ENCODE peak calls at places on chromosomes 16 and 17, in seven cellular contexts. X is neural progenitor cell, U is ascending aorta, W is body of pancreas, Z is aorta, Y is cardiac muscle cell, F is HCT116. T is an unnamed sample.
A peak's percentile ranks its signal among the peaks of the same experiment; 100 is the strongest.

GRCh38 chr17:7241783-7242716 is at the start of gene GABARAP:
- DNase-seq in F (peak; percentile 83), X (peak; percentile 96), W (peak; percentile 96), U (peak; percentile 68), Y (peak; percentile 95), Z (peak; percentile 98), T (peak; percentile 97)

GRCh38 chr17:49021095-49021767 is 24.0 kb downstream of the IGF2BP1 start:
- DNase-seq in U (no peak), Z (no peak), X (no peak), W (no peak), Y (no peak), F (no peak), T (no peak)

GRCh38 chr17:66925811-66926500 is 38.6 kb upstream of the CACNG4 start:
- DNase-seq in F (no peak), Z (no peak), U (no peak), X (peak; percentile 56), Y (no peak), W (no peak), T (no peak)

GRCh38 chr16:86952769-86953168 is 364.4 kb downstream of the C16orf95 start:
- DNase-seq in U (no peak), W (no peak), Y (no peak), Z (peak; percentile 16), F (no peak), X (no peak), T (no peak)

GRCh38 chr16:83318390-83318789 is 489.4 kb upstream of the HSBP1 start:
- DNase-seq in X (no peak), Z (no peak), U (no peak), F (no peak), W (no peak), Y (no peak), T (no peak)

GRCh38 chr16:47140686-47141085 is 3.1 kb downstream of the NETO2 start:
- DNase-seq in Y (no peak), X (no peak), F (no peak), W (no peak), Z (no peak), U (no peak), T (no peak)

GRCh38 chr17:39929657-39930407 is 2.3 kb downstream of the LRRC3C start:
- DNase-seq in Z (no peak), F (no peak), Y (no peak), U (no peak), W (no peak), X (no peak), T (no peak)

GRCh38 chr17:13671341-13671740 is 69.6 kb upstream of the HS3ST3A1 start:
- DNase-seq in Z (no peak), X (peak; percentile 41), F (no peak), W (no peak), Y (no peak), U (no peak), T (no peak)

GRCh38 chr16:63612462-63613227 is 1509.2 kb downstream of the CDH11 start:
- DNase-seq in F (no peak), Y (no peak), U (no peak), X (peak; percentile 92), Z (no peak), W (no peak), T (no peak)

GRCh38 chr17:78852709-78853111 is 12.1 kb upstream of the USP36 start:
- DNase-seq in X (no peak), U (no peak), F (no peak), Y (no peak), Z (no peak), W (no peak), T (no peak)

GRCh38 chr17:19578545-19578944 is 44.9 kb downstream of the SLC47A1 start:
- DNase-seq in Y (no peak), U (no peak), X (peak; percentile 9), F (no peak), Z (no peak), W (no peak), T (no peak)

GRCh38 chr16:14300631-14301149 is 229.6 kb downstream of the MRTFB start:
- DNase-seq in Z (peak; percentile 89), F (peak; percentile 71), W (peak; percentile 87), X (peak; percentile 62), U (no peak), Y (peak; percentile 82), T (peak; percentile 92)

GRCh38 chr16:81485824-81486554 is 41.4 kb downstream of the CMIP start:
- DNase-seq in W (no peak), U (no peak), F (peak; percentile 22), Z (no peak), Y (no peak), X (no peak), T (no peak)

GRCh38 chr17:56153215-56153614 is at the start of gene ANKFN1:
- DNase-seq in F (no peak), X (peak; percentile 36), W (no peak), U (no peak), Y (no peak), Z (no peak), T (no peak)

GRCh38 chr16:81633147-81633619 is 145.9 kb upstream of the PLCG2 start:
- DNase-seq in Y (no peak), Z (no peak), U (no peak), W (no peak), F (no peak), X (peak; percentile 46), T (no peak)

DNA sequence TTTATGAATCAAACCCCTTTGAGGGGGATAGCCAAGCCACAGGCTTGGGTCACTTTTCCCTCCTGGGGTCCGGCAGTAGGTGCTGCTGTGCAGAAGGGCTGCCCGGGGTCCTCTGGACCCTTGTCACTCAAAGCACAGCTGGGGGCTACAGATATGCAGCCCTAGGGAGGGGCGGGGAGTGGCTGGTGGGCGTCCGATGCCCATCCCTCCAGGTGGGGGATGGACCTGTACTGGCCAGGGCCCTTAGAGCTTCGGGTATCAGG is 598 bp downstream of the VASN start:
- DNase-seq in F (no peak), Y (no peak), X (no peak), W (no peak), Z (no peak), U (no peak), T (no peak)
- H3K4me1 ChIP-seq in F (peaks cover 82% of the 10 kb centered on the region), Y (peaks cover 41% of the 10 kb centered on the region), X (peaks cover 39% of the 10 kb centered on the region), W (peaks cover 58% of the 10 kb centered on the region), Z (no peaks in the 10 kb centered on the region), U (peaks cover 60% of the 10 kb centered on the region), T (peaks cover 66% of the 10 kb centered on the region)

GRCh38 chr16:30068333-30068732 is 2.8 kb downstream of the ALDOA start:
- DNase-seq in F (no peak), X (no peak), Z (no peak), Y (no peak), U (no peak), W (no peak), T (no peak)
- H3K36me3 ChIP-seq in F (peaks cover 28% of the 10 kb centered on the region), X (peaks cover 13% of the 10 kb centered on the region), Z (no peaks in the 10 kb centered on the region), Y (peaks cover 55% of the 10 kb centered on the region), U (peaks cover 55% of the 10 kb centered on the region), W (peaks cover 24% of the 10 kb centered on the region), T (peaks cover 57% of the 10 kb centered on the region)

DNA sequence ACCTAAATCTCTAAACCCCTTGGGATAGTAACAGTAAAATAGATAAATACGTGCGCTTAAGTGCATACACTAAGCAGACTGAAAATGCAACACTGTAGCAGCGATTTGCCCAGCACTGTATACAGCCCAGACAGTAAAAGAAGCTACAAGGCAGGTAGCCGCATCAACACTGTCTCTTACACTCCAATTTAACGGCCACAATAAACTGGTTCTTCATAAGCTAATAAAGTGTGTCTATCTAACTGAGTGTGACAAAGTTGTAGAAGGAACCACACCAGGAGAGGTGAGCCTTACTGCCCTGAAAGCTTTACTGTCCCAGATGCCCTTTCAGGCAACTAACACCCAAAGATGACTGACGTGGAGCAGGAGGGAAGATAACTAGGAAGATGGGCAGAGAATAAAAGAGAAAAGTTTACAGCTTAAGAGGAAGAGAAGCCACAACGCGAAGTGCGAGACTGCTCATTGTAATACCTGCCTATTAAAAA is 847 bp downstream of the ZDHHC7 start:
- DNase-seq in U (no peak), X (no peak), W (no peak), Z (no peak), F (no peak), Y (no peak), T (no peak)
- H3K4me1 ChIP-seq in U (peaks cover 45% of the 10 kb centered on the region), X (peaks cover 6% of the 10 kb centered on the region), W (peaks cover 49% of the 10 kb centered on the region), Z (peaks cover 5% of the 10 kb centered on the region), F (peaks cover 14% of the 10 kb centered on the region), Y (peaks cover 17% of the 10 kb centered on the region), T (peaks cover 56% of the 10 kb centered on the region)

GRCh38 chr17:80319999-80320344 is 59.3 kb downstream of the RNF213 start:
- DNase-seq in U (no peak), Y (no peak), F (no peak), X (no peak), Z (no peak), W (no peak), T (no peak)
- H3K36me3 ChIP-seq in U (peaks cover 65% of the 10 kb centered on the region), Y (peaks cover 5% of the 10 kb centered on the region), F (no peaks in the 10 kb centered on the region), X (no peaks in the 10 kb centered on the region), Z (peaks cover 6% of the 10 kb centered on the region), W (peaks cover 34% of the 10 kb centered on the region), T (peaks cover 62% of the 10 kb centered on the region)

GRCh38 chr16:79721186-79721745 is 120.7 kb upstream of the MAF start:
- DNase-seq in W (no peak), F (no peak), U (no peak), X (no peak), Z (no peak), Y (no peak), T (no peak)
- H3K4me1 ChIP-seq in W (peaks cover 20% of the 10 kb centered on the region), F (no peaks in the 10 kb centered on the region), U (peaks cover 22% of the 10 kb centered on the region), X (peaks cover 30% of the 10 kb centered on the region), Z (peaks cover 16% of the 10 kb centered on the region), Y (peaks cover 13% of the 10 kb centered on the region), T (peaks cover 17% of the 10 kb centered on the region)

DNA sequence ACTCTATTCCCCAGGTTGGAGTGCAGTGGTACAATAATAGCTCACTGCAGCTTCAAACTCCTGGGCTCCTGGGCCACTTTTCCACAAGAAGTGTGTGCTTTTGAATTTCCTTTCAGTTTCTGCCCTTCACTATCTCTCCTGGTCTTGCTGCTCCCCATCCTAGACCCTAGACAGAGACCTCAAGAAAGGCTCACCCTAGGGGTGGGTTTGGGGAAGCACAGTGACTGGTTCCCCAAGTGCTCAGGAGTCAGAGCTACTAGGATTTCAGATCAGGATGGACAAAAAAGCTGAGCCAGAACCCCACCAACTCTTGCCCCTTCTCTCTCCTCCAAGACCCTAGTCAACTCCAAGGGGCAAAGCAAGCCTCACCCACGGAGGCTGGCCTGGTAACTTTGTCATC is 1.6 kb upstream of the SEBOX start:
- DNase-seq in U (no peak), Y (no peak), Z (no peak), W (no peak), F (no peak), X (no peak), T (no peak)
- H3K36me3 ChIP-seq in U (peaks cover 31% of the 10 kb centered on the region), Y (peaks cover 10% of the 10 kb centered on the region), Z (no peaks in the 10 kb centered on the region), W (peaks cover 9% of the 10 kb centered on the region), F (peaks cover 2% of the 10 kb centered on the region), X (no peaks in the 10 kb centered on the region), T (peaks cover 12% of the 10 kb centered on the region)

GRCh38 chr16:67180166-67180565 is 3.6 kb downstream of the MATCAP1 start:
- DNase-seq in U (no peak), X (no peak), F (no peak), Z (peak; percentile 75), W (no peak), Y (no peak), T (no peak)
- H3K4me1 ChIP-seq in U (peaks cover 29% of the 10 kb centered on the region), X (peaks cover 12% of the 10 kb centered on the region), F (peaks cover 69% of the 10 kb centered on the region), Z (no peaks in the 10 kb centered on the region), W (peaks cover 36% of the 10 kb centered on the region), Y (peaks cover 4% of the 10 kb centered on the region), T (peaks cover 30% of the 10 kb centered on the region)

DNA sequence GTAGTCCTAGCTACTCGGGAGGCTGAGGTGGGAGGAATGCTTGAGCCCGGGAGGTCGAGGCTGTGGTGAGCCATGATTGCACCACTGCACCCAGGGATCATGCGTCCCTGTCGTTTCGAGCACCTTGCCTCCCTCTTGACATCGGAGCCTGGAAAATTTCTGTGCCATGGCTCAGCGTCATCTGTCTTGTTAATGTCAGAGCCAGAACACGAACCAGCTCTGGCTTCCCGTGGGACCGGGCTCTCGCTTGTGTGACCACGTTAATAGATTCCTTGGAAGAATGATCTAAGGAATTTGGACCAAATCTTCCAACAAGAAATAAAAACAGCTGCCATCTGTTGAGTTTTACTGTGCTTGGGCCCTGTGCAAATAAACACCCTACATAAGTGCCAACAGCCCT is 117.7 kb downstream of the ABCC1 start:
- DNase-seq in W (peak; percentile 35), Z (peak; percentile 88), F (no peak), Y (no peak), U (no peak), X (no peak), T (peak; percentile 95)
- H3K36me3 ChIP-seq in W (no peaks in the 10 kb centered on the region), Z (no peaks in the 10 kb centered on the region), F (peaks cover 7% of the 10 kb centered on the region), Y (peaks cover 5% of the 10 kb centered on the region), U (peaks cover 37% of the 10 kb centered on the region), X (no peaks in the 10 kb centered on the region), T (peaks cover 8% of the 10 kb centered on the region)

T was measured in sigmoid colon.